ENCODE peak calls at places on chromosomes 2 and 18, in five cellular contexts. One of them, this sample, is unnamed.

GRCh38 chr2:27943138-27943537 is 52.6 kb downstream of the BABAM2 start:
- DNase-seq in SK-N-DZ: no peak
- DNase-seq in uterus: no peak
- DNase-seq in tibial artery: no peak
- DNase-seq in IMR-90: no peak
- DNase-seq in this sample: no peak

GRCh38 chr2:217899231-217900009 is 103.4 kb downstream of the TNS1 start:
- DNase-seq in uterus: peak
- DNase-seq in IMR-90: peak
- DNase-seq in SK-N-DZ: no peak
- DNase-seq in tibial artery: peak
- DNase-seq in this sample: no peak

GRCh38 chr18:58223717-58224424 is 179.8 kb downstream of the NEDD4L start:
- DNase-seq in tibial artery: no peak
- DNase-seq in SK-N-DZ: peak
- DNase-seq in IMR-90: peak
- DNase-seq in uterus: no peak
- DNase-seq in this sample: peak

GRCh38 chr2:207498427-207498826 is 31.3 kb upstream of the CREB1 start:
- DNase-seq in IMR-90: no peak
- DNase-seq in uterus: no peak
- DNase-seq in SK-N-DZ: no peak
- DNase-seq in tibial artery: no peak
- DNase-seq in this sample: no peak

GRCh38 chr2:71277536-71278103 is 50.7 kb upstream of the PAIP2B start:
- DNase-seq in tibial artery: peak
- DNase-seq in IMR-90: no peak
- DNase-seq in SK-N-DZ: peak
- DNase-seq in uterus: no peak
- DNase-seq in this sample: no peak

GRCh38 chr2:188940171-188940570 is 34.0 kb upstream of the COL3A1 start:
- DNase-seq in uterus: peak
- DNase-seq in tibial artery: no peak
- DNase-seq in IMR-90: peak
- DNase-seq in SK-N-DZ: no peak
- DNase-seq in this sample: no peak

GRCh38 chr2:91477731-91478672 is 2786.5 kb downstream of the RPIA start:
- DNase-seq in uterus: no peak
- DNase-seq in tibial artery: peak
- DNase-seq in SK-N-DZ: peak
- DNase-seq in IMR-90: no peak
- DNase-seq in this sample: no peak

GRCh38 chr2:191566347-191566746 is 111.6 kb upstream of the NABP1 start:
- DNase-seq in uterus: peak
- DNase-seq in IMR-90: peak
- DNase-seq in SK-N-DZ: peak
- DNase-seq in tibial artery: no peak
- DNase-seq in this sample: peak

GRCh38 chr18:23929362-23929940 is 85.1 kb upstream of the TTC39C start:
- DNase-seq in IMR-90: no peak
- DNase-seq in tibial artery: no peak
- DNase-seq in SK-N-DZ: no peak
- DNase-seq in uterus: no peak
- DNase-seq in this sample: no peak

GRCh38 chr2:203579730-203580129 is 44.6 kb upstream of the RAPH1 start:
- DNase-seq in uterus: no peak
- DNase-seq in SK-N-DZ: no peak
- DNase-seq in IMR-90: no peak
- DNase-seq in tibial artery: no peak
- DNase-seq in this sample: no peak

GRCh38 chr18:46518438-46518837 is 138.6 kb downstream of the LOXHD1 start:
- DNase-seq in tibial artery: no peak
- DNase-seq in SK-N-DZ: no peak
- DNase-seq in IMR-90: no peak
- DNase-seq in uterus: no peak
- DNase-seq in this sample: no peak

GRCh38 chr2:32484907-32485306 is 128.1 kb downstream of the BIRC6 start:
- DNase-seq in IMR-90: peak
- DNase-seq in uterus: no peak
- DNase-seq in SK-N-DZ: no peak
- DNase-seq in tibial artery: no peak
- DNase-seq in this sample: no peak

GRCh38 chr2:6577960-6578359 is 287.7 kb downstream of the CMPK2 start:
- DNase-seq in SK-N-DZ: no peak
- DNase-seq in tibial artery: no peak
- DNase-seq in IMR-90: no peak
- DNase-seq in uterus: no peak
- DNase-seq in this sample: no peak

GRCh38 chr2:6310186-6310909 is 555.4 kb downstream of the CMPK2 start:
- DNase-seq in IMR-90: no peak
- DNase-seq in tibial artery: no peak
- DNase-seq in SK-N-DZ: peak
- DNase-seq in uterus: no peak
- DNase-seq in this sample: no peak

GRCh38 chr18:370753-371615 is 103.1 kb upstream of the THOC1 start:
- DNase-seq in SK-N-DZ: no peak
- DNase-seq in tibial artery: no peak
- DNase-seq in uterus: no peak
- DNase-seq in IMR-90: no peak
- DNase-seq in this sample: no peak

GRCh38 chr18:80127635-80128034 is 18.6 kb downstream of the ADNP2 start:
- DNase-seq in uterus: no peak
- DNase-seq in IMR-90: no peak
- DNase-seq in SK-N-DZ: no peak
- DNase-seq in tibial artery: no peak
- DNase-seq in this sample: no peak

GRCh38 chr2:9336209-9336533 is 87.2 kb downstream of the ITGB1BP1 start:
- DNase-seq in IMR-90: peak
- DNase-seq in tibial artery: no peak
- DNase-seq in uterus: no peak
- DNase-seq in SK-N-DZ: no peak
- DNase-seq in this sample: peak

GRCh38 chr2:64797881-64798590 is 144.3 kb upstream of the SERTAD2 start:
- DNase-seq in uterus: no peak
- DNase-seq in SK-N-DZ: no peak
- DNase-seq in tibial artery: no peak
- DNase-seq in IMR-90: peak
- DNase-seq in this sample: no peak

GRCh38 chr2:239934571-239935171 is 90.5 kb downstream of the NDUFA10 start:
- DNase-seq in tibial artery: peak
- DNase-seq in SK-N-DZ: peak
- DNase-seq in IMR-90: peak
- DNase-seq in uterus: peak
- DNase-seq in this sample: peak

GRCh38 chr18:58103339-58103930 is 59.4 kb downstream of the NEDD4L start:
- DNase-seq in IMR-90: peak
- DNase-seq in uterus: no peak
- DNase-seq in tibial artery: no peak
- DNase-seq in SK-N-DZ: peak
- DNase-seq in this sample: no peak

GRCh38 chr18:56641714-56642331 is 3.4 kb upstream of the TXNL1 start:
- DNase-seq in IMR-90: peak
- DNase-seq in SK-N-DZ: no peak
- DNase-seq in uterus: no peak
- DNase-seq in tibial artery: no peak
- DNase-seq in this sample: no peak

GRCh38 chr18:76621184-76621583 is 126.1 kb upstream of the ZNF516 start:
- DNase-seq in SK-N-DZ: no peak
- DNase-seq in tibial artery: no peak
- DNase-seq in IMR-90: peak
- DNase-seq in uterus: no peak
- DNase-seq in this sample: no peak

This sample was measured in ascending aorta.